ENCODE peak calls at places on chromosomes 16 and 17, in four cellular contexts. O is stimulated activated CD4-positive, alpha-beta T cell treated with anti-CD3 and anti-CD28 coated beads, Interleukin-15, amount 100 ng/mL, for 24 hours; P is caudate nucleus; J is T-helper 9 cell. F is an unnamed sample.

GRCh38 chr16:79437764-79438728 is 162.5 kb downstream of the MAF start:
- DNase-seq in J (no peak), O (no peak), P (peak; percentile 34), F (no peak)

GRCh38 chr16:72858611-72859493 is 189.1 kb downstream of the ZFHX3 start:
- DNase-seq in J (no peak), P (no peak), O (no peak), F (peak; percentile 32)

GRCh38 chr17:2421315-2422147 is 20.7 kb upstream of the MNT start:
- DNase-seq in O (no peak), P (no peak), J (no peak), F (no peak)

GRCh38 chr16:17354121-17354750 is 116.5 kb downstream of the XYLT1 start:
- DNase-seq in J (no peak), O (no peak), P (no peak), F (peak; percentile 52)

GRCh38 chr16:69526831-69527655 is 38.7 kb upstream of the NFAT5 start:
- DNase-seq in P (no peak), O (no peak), J (no peak), F (no peak)

GRCh38 chr17:48490391-48491026 is 40.3 kb downstream of the HOXB1 start:
- DNase-seq in O (no peak), P (no peak), J (no peak), F (no peak)

GRCh38 chr16:58882292-58882691 is 148.2 kb upstream of the GOT2 start:
- DNase-seq in O (no peak), J (no peak), P (no peak), F (no peak)

GRCh38 chr17:56833023-56833811 is 503 bp downstream of the C17orf67 start:
- DNase-seq in J (peak; percentile 58), O (peak; percentile 74), P (peak; percentile 41), F (peak; percentile 24)

GRCh38 chr17:4708436-4708835 is 2.0 kb upstream of the ARRB2 start:
- DNase-seq in O (peak; percentile 73), P (peak; percentile 14), J (no peak), F (peak; percentile 66)

GRCh38 chr17:8900626-8901585 is 33.4 kb upstream of the PIK3R6 start:
- DNase-seq in P (no peak), J (no peak), O (no peak), F (no peak)

GRCh38 chr17:81348097-81349055 is 46.9 kb upstream of the BAHCC1 start:
- DNase-seq in P (no peak), O (no peak), J (no peak), F (no peak)

GRCh38 chr17:9307313-9307998 is 268.2 kb downstream of the STX8 start:
- DNase-seq in J (no peak), O (no peak), P (no peak), F (no peak)

GRCh38 chr17:65222216-65222738 is 85.1 kb downstream of the RGS9 start:
- DNase-seq in O (no peak), P (no peak), J (no peak), F (no peak)

GRCh38 chr17:14135906-14136590 is 66.7 kb downstream of the COX10 start:
- DNase-seq in O (no peak), P (no peak), J (no peak), F (no peak)

GRCh38 chr16:49471038-49471727 is 97.6 kb downstream of the C16orf78 start:
- DNase-seq in J (no peak), P (no peak), O (no peak), F (no peak)

GRCh38 chr17:50292465-50292864 is 18.2 kb downstream of the TMEM92 start:
- DNase-seq in O (no peak), P (no peak), J (no peak), F (no peak)

GRCh38 chr16:10971560-10971961 is 27.2 kb downstream of the CLEC16A start:
- DNase-seq in O (peak; percentile 45), P (peak; percentile 21), J (no peak), F (peak; percentile 74)

GRCh38 chr17:67628580-67629013 is 89.1 kb upstream of the NOL11 start:
- DNase-seq in P (no peak), O (no peak), J (no peak), F (peak; percentile 51)

GRCh38 chr17:72602517-72603345 is 481.9 kb downstream of the SOX9 start:
- DNase-seq in P (no peak), J (no peak), O (no peak), F (no peak)

GRCh38 chr16:3175157-3176153 is 12.5 kb upstream of the OR1F1 start:
- DNase-seq in P (no peak), J (no peak), O (peak; percentile 78), F (peak; percentile 76)

GRCh38 chr17:78390241-78391050 is 12.0 kb downstream of the PGS1 start:
- DNase-seq in P (no peak), J (no peak), O (peak; percentile 19), F (peak; percentile 52)

GRCh38 chr17:10082795-10083194 is 115.6 kb downstream of the GAS7 start:
- DNase-seq in J (no peak), O (no peak), P (no peak), F (no peak)

GRCh38 chr17:62848334-62848733 is 40.2 kb upstream of the MARCHF10 start:
- DNase-seq in P (no peak), J (no peak), O (no peak), F (no peak)

GRCh38 chr17:68759002-68759342 is 157.8 kb upstream of the FAM20A start:
- DNase-seq in O (no peak), J (no peak), P (no peak), F (no peak)